ENCODE peak calls at places on chromosomes 13 and 19, in four cellular contexts. C, Y, G and E are unnamed samples.

GRCh38 chr19:49847731-49848696 is 2.9 kb upstream of the PTOV1 start:
- DNase-seq in G (no peak), Y (no peak), C (no peak), E (no peak)

GRCh38 chr19:34712606-34713261 is 21.3 kb upstream of the ZNF181 start:
- DNase-seq in G (peak; percentile 21), Y (no peak), C (peak; percentile 53), E (peak; percentile 2)

GRCh38 chr13:72290962-72291681 is 424.1 kb upstream of the DACH1 start:
- DNase-seq in C (no peak), Y (no peak), G (no peak), E (no peak)

GRCh38 chr13:51220706-51221105 is 1.5 kb upstream of the FAM124A start:
- DNase-seq in G (no peak), Y (no peak), C (no peak), E (no peak)

GRCh38 chr19:29118384-29118783 is 94.6 kb downstream of the UQCRFS1 start:
- DNase-seq in Y (no peak), C (no peak), G (no peak), E (no peak)

GRCh38 chr19:46466536-46467199 is 4.7 kb downstream of the PNMA8A start:
- DNase-seq in C (peak; percentile 69), Y (no peak), G (no peak), E (no peak)

GRCh38 chr13:97883356-97883755 is 70.1 kb upstream of the IPO5 start:
- DNase-seq in C (no peak), Y (no peak), G (no peak), E (no peak)

GRCh38 chr13:52869050-52869449 is 20.6 kb upstream of the PCDH8 start:
- DNase-seq in G (no peak), C (no peak), Y (no peak), E (no peak)

GRCh38 chr13:30113531-30113930 is 193.8 kb downstream of the KATNAL1 start:
- DNase-seq in C (no peak), G (no peak), Y (no peak), E (no peak)

GRCh38 chr13:82358284-82358683 is 1524.0 kb downstream of the SLITRK1 start:
- DNase-seq in C (no peak), Y (no peak), G (no peak), E (no peak)